ENCODE peak calls at places on chromosomes 4 and X, in four cellular contexts. One of them, this sample, is unnamed.

GRCh38 chr4:60443068-60443467 is 757.1 kb upstream of the ADGRL3 start:
- DNase-seq in HCT116: no peak
- DNase-seq in IMR-90: no peak
- DNase-seq in cardiac muscle cell: no peak
- DNase-seq in this sample: no peak

GRCh38 chr4:24887881-24888430 is 24.9 kb downstream of the CCDC149 start:
- DNase-seq in HCT116: no peak
- DNase-seq in IMR-90: no peak
- DNase-seq in cardiac muscle cell: no peak
- DNase-seq in this sample: no peak

GRCh38 chr4:128177376-128177959 is 110.1 kb downstream of the PGRMC2 start:
- DNase-seq in HCT116: no peak
- DNase-seq in IMR-90: no peak
- DNase-seq in cardiac muscle cell: peak; percentile 12
- DNase-seq in this sample: no peak

GRCh38 chr4:181509073-181509472 is 734.1 kb upstream of the TENM3 start:
- DNase-seq in HCT116: no peak
- DNase-seq in IMR-90: no peak
- DNase-seq in cardiac muscle cell: no peak
- DNase-seq in this sample: no peak

GRCh38 chrX:37578045-37578444 is 6.6 kb downstream of the LANCL3 start:
- DNase-seq in HCT116: no peak
- DNase-seq in IMR-90: no peak
- DNase-seq in cardiac muscle cell: no peak
- DNase-seq in this sample: no peak

GRCh38 chr4:142815834-142816233 is 30.3 kb downstream of the INPP4B start:
- DNase-seq in HCT116: peak; percentile 13
- DNase-seq in IMR-90: peak; percentile 70
- DNase-seq in cardiac muscle cell: peak; percentile 62
- DNase-seq in this sample: no peak

GRCh38 chrX:19886375-19886774 is 1.0 kb downstream of the SH3KBP1 start:
- DNase-seq in HCT116: no peak
- DNase-seq in IMR-90: no peak
- DNase-seq in cardiac muscle cell: no peak
- DNase-seq in this sample: no peak

GRCh38 chr4:152734699-152735050 is 44.9 kb downstream of the TIGD4 start:
- DNase-seq in HCT116: no peak
- DNase-seq in IMR-90: no peak
- DNase-seq in cardiac muscle cell: no peak
- DNase-seq in this sample: no peak

GRCh38 chrX:46965125-46965758 is 53.0 kb downstream of the JADE3 start:
- DNase-seq in HCT116: no peak
- DNase-seq in IMR-90: peak; percentile 73
- DNase-seq in cardiac muscle cell: peak; percentile 62
- DNase-seq in this sample: no peak

GRCh38 chr4:140673729-140674128 is 82.5 kb downstream of the TBC1D9 start:
- DNase-seq in HCT116: no peak
- DNase-seq in IMR-90: peak; percentile 87
- DNase-seq in cardiac muscle cell: no peak
- DNase-seq in this sample: no peak

GRCh38 chrX:71846429-71846828 is 64.2 kb upstream of the NHSL2 start:
- DNase-seq in HCT116: no peak
- DNase-seq in IMR-90: peak; percentile 73
- DNase-seq in cardiac muscle cell: peak; percentile 24
- DNase-seq in this sample: no peak

GRCh38 chr4:89411539-89411938 is 103.9 kb upstream of the GPRIN3 start:
- DNase-seq in HCT116: no peak
- DNase-seq in IMR-90: peak; percentile 0
- DNase-seq in cardiac muscle cell: no peak
- DNase-seq in this sample: no peak

GRCh38 chrX:147875866-147876596 is 35.7 kb upstream of the FMR1 start:
- DNase-seq in HCT116: no peak
- DNase-seq in IMR-90: no peak
- DNase-seq in cardiac muscle cell: peak; percentile 44
- DNase-seq in this sample: no peak

GRCh38 chr4:21768349-21769310 is 179.9 kb downstream of the KCNIP4 start:
- DNase-seq in HCT116: peak; percentile 28
- DNase-seq in IMR-90: peak; percentile 52
- DNase-seq in cardiac muscle cell: peak; percentile 73
- DNase-seq in this sample: no peak

GRCh38 chrX:146433771-146434170 is 375.8 kb upstream of the CXorf51B start:
- DNase-seq in HCT116: no peak
- DNase-seq in IMR-90: no peak
- DNase-seq in cardiac muscle cell: no peak
- DNase-seq in this sample: no peak

GRCh38 chr4:100049872-100050271 is 99.8 kb upstream of the H2AZ1 start:
- DNase-seq in HCT116: no peak
- DNase-seq in IMR-90: peak; percentile 10
- DNase-seq in cardiac muscle cell: no peak
- DNase-seq in this sample: no peak
- TF ChIP-seq CTCF in HCT116: no peak
- TF ChIP-seq CTCF in IMR-90: no peak
- TF ChIP-seq CTCF in cardiac muscle cell: no peak
- TF ChIP-seq CTCF in this sample: no peak

DNA sequence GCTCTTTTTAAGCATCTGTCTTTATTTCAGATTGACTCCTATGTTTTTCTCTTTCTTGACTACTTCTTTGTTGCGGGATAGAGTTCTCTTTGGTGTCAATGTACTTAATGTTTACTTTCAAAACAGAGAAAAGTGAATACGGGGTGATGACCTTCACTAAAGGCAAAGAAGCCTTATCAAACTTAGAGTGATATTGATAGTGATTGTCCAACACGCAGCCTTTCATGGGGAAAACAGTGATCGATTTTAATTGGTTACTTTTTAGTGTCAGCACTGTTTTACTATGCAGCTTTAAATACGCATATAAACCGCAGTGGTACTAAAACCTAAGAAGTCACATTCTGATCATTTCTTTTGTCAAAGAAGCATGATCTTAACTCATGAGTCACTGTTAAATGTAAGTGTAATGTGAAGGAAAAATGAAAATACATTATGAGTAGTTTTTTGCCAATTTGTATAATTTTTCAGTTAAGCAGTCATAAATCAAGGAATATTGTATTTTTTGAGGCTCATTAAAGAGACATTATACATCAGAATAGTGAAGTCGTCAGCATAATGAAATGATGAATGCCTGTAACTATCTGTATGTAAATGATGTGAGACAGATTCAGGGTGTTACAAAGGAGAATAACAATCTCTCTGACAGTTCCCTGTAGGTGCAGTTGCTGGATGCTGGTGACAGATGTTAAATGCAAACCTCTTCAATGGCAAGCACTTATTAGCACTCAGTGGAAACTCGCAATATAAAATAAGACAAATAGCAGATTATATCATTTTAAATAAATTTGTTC is 2082.8 kb upstream of the TENM3 start:
- DNase-seq in HCT116: no peak
- DNase-seq in IMR-90: peak; percentile 23
- DNase-seq in cardiac muscle cell: no peak
- DNase-seq in this sample: no peak
- H3K27ac ChIP-seq in HCT116: no peak overlapping the region
- H3K27ac ChIP-seq in IMR-90: no peak overlapping the region
- H3K27ac ChIP-seq in cardiac muscle cell: no peak overlapping the region
- H3K27ac ChIP-seq in this sample: no peak overlapping the region

GRCh38 chrX:1502853-1503252 is 34.1 kb downstream of the P2RY8 start:
- DNase-seq in HCT116: no peak
- DNase-seq in IMR-90: no peak
- DNase-seq in cardiac muscle cell: no peak
- DNase-seq in this sample: no peak
- H3K4me1 ChIP-seq in HCT116: no peaks in the 10 kb centered on the region
- H3K4me1 ChIP-seq in IMR-90: no peaks in the 10 kb centered on the region
- H3K4me1 ChIP-seq in cardiac muscle cell: no peaks in the 10 kb centered on the region
- H3K4me1 ChIP-seq in this sample: no peaks in the 10 kb centered on the region

GRCh38 chr4:182697094-182697493 is 220.1 kb downstream of the DCTD start:
- DNase-seq in HCT116: no peak
- DNase-seq in IMR-90: no peak
- DNase-seq in cardiac muscle cell: no peak
- DNase-seq in this sample: no peak
- TF ChIP-seq CTCF in HCT116: no peak
- TF ChIP-seq CTCF in IMR-90: no peak
- TF ChIP-seq CTCF in cardiac muscle cell: no peak
- TF ChIP-seq CTCF in this sample: no peak

GRCh38 chrX:13281289-13281688 is 38.6 kb downstream of the ATXN3L start:
- DNase-seq in HCT116: no peak
- DNase-seq in IMR-90: no peak
- DNase-seq in cardiac muscle cell: no peak
- DNase-seq in this sample: no peak

GRCh38 chrX:13285693-13286092 is 34.2 kb downstream of the ATXN3L start:
- DNase-seq in HCT116: no peak
- DNase-seq in IMR-90: no peak
- DNase-seq in cardiac muscle cell: no peak
- DNase-seq in this sample: no peak

GRCh38 chrX:13283968-13284914 is 35.6 kb downstream of the ATXN3L start:
- DNase-seq in HCT116: no peak
- DNase-seq in IMR-90: peak; percentile 78
- DNase-seq in cardiac muscle cell: peak; percentile 45
- DNase-seq in this sample: no peak

GRCh38 chrX:13285229-13285628 is 34.6 kb downstream of the ATXN3L start:
- DNase-seq in HCT116: no peak
- DNase-seq in IMR-90: no peak
- DNase-seq in cardiac muscle cell: no peak
- DNase-seq in this sample: no peak

GRCh38 chrX:13283512-13283911 is 36.3 kb downstream of the ATXN3L start:
- DNase-seq in HCT116: no peak
- DNase-seq in IMR-90: no peak
- DNase-seq in cardiac muscle cell: peak; percentile 26
- DNase-seq in this sample: no peak
- H3K27ac ChIP-seq in HCT116: no peak overlapping the region
- H3K27ac ChIP-seq in IMR-90: peak overlapping the region; percentile 25
- H3K27ac ChIP-seq in cardiac muscle cell: no peak overlapping the region
- H3K27ac ChIP-seq in this sample: no peak overlapping the region

This sample was measured in gastrocnemius medialis.